ENCODE peak calls at places on chromosomes 12 and 14, in six cellular contexts. One of them, this sample, is unnamed.

GRCh38 chr12:62689042-62689839 is 222.6 kb downstream of the MON2 start:
- DNase-seq in GDM1: no peak
- DNase-seq in EH: peak; percentile 55
- DNase-seq in AG04450: no peak
- DNase-seq in cardiac muscle cell: no peak
- DNase-seq in D341Med: no peak
- DNase-seq in this sample: no peak

GRCh38 chr12:12890815-12891645 is at the start of gene GPRC5A:
- DNase-seq in D341Med: peak; percentile 71
- DNase-seq in EH: peak; percentile 99
- DNase-seq in AG04450: peak; percentile 82
- DNase-seq in cardiac muscle cell: peak; percentile 81
- DNase-seq in GDM1: no peak
- DNase-seq in this sample: peak; percentile 13

GRCh38 chr14:23376477-23377200 is at the start of gene CMTM5:
- DNase-seq in AG04450: no peak
- DNase-seq in cardiac muscle cell: peak; percentile 67
- DNase-seq in EH: no peak
- DNase-seq in D341Med: peak; percentile 79
- DNase-seq in GDM1: no peak
- DNase-seq in this sample: no peak

GRCh38 chr12:47397664-47398281 is 308.1 kb downstream of the RPAP3 start:
- DNase-seq in GDM1: peak; percentile 6
- DNase-seq in D341Med: no peak
- DNase-seq in AG04450: no peak
- DNase-seq in cardiac muscle cell: no peak
- DNase-seq in EH: peak; percentile 93
- DNase-seq in this sample: no peak

GRCh38 chr12:5827591-5827990 is 117.5 kb downstream of the ANO2 start:
- DNase-seq in D341Med: no peak
- DNase-seq in cardiac muscle cell: no peak
- DNase-seq in GDM1: no peak
- DNase-seq in AG04450: no peak
- DNase-seq in EH: no peak
- DNase-seq in this sample: no peak

GRCh38 chr12:59737725-59738463 is 142.1 kb downstream of the SLC16A7 start:
- DNase-seq in AG04450: no peak
- DNase-seq in GDM1: no peak
- DNase-seq in cardiac muscle cell: no peak
- DNase-seq in EH: peak; percentile 26
- DNase-seq in D341Med: no peak
- DNase-seq in this sample: no peak

GRCh38 chr12:28869197-28869596 is 279.9 kb upstream of the FAR2 start:
- DNase-seq in D341Med: no peak
- DNase-seq in GDM1: no peak
- DNase-seq in EH: peak; percentile 83
- DNase-seq in AG04450: peak; percentile 39
- DNase-seq in cardiac muscle cell: no peak
- DNase-seq in this sample: no peak

GRCh38 chr12:117491711-117492110 is 130.3 kb upstream of the NOS1 start:
- DNase-seq in AG04450: no peak
- DNase-seq in EH: no peak
- DNase-seq in D341Med: no peak
- DNase-seq in cardiac muscle cell: no peak
- DNase-seq in GDM1: no peak
- DNase-seq in this sample: no peak

GRCh38 chr12:6345319-6346071 is 3.6 kb upstream of the TNFRSF1A start:
- DNase-seq in GDM1: no peak
- DNase-seq in D341Med: no peak
- DNase-seq in EH: peak; percentile 96
- DNase-seq in cardiac muscle cell: no peak
- DNase-seq in AG04450: peak; percentile 81
- DNase-seq in this sample: no peak

GRCh38 chr12:15603461-15604085 is 185.6 kb downstream of the EPS8 start:
- DNase-seq in AG04450: no peak
- DNase-seq in cardiac muscle cell: peak; percentile 44
- DNase-seq in D341Med: peak; percentile 72
- DNase-seq in GDM1: no peak
- DNase-seq in EH: no peak
- DNase-seq in this sample: no peak